ENCODE peak calls at places on chromosome 4, in seven cellular contexts. W is endothelial cell, O is cardiac muscle cell, N is uterus, V is body of pancreas, F is H9, P is NB4. J is an unnamed sample.

GRCh38 chr4:101346312-101346561 is 1.1 kb downstream of the PPP3CA start:
- DNase-seq in W (no peak), O (no peak), N (no peak), V (no peak), F (no peak), P (peak; percentile 93), J (no peak)

GRCh38 chr4:39841894-39842293 is 135.8 kb downstream of the PDS5A start:
- DNase-seq in W (no peak), O (no peak), N (no peak), V (no peak), F (no peak), P (no peak), J (no peak)

GRCh38 chr4:109979932-109980717 is 67.4 kb downstream of the EGF start:
- DNase-seq in W (no peak), O (no peak), N (no peak), V (no peak), F (no peak), P (no peak), J (no peak)

GRCh38 chr4:165383757-165384156 is 4.9 kb downstream of the CPE start:
- DNase-seq in W (no peak), O (no peak), N (no peak), V (no peak), F (no peak), P (no peak), J (no peak)

GRCh38 chr4:10031663-10032590 is 10.6 kb upstream of the SLC2A9 start:
- DNase-seq in W (no peak), O (peak; percentile 56), N (no peak), V (peak; percentile 31), F (peak; percentile 8), P (no peak), J (no peak)

GRCh38 chr4:189185810-189186432 is 754.8 kb upstream of the FRG1 start:
- DNase-seq in W (no peak), O (peak; percentile 41), N (no peak), V (no peak), F (peak; percentile 87), P (no peak), J (no peak)

GRCh38 chr4:133969202-133969873 is 232.3 kb downstream of the PABPC4L start:
- DNase-seq in W (no peak), O (peak; percentile 38), N (no peak), V (no peak), F (no peak), P (no peak), J (peak; percentile 24)

GRCh38 chr4:166174717-166175510 is 301.9 kb downstream of the TLL1 start:
- DNase-seq in W (no peak), O (no peak), N (no peak), V (no peak), F (no peak), P (peak; percentile 4), J (no peak)

GRCh38 chr4:112266823-112267222 is 18.9 kb downstream of the TIFA start:
- DNase-seq in W (no peak), O (no peak), N (no peak), V (no peak), F (no peak), P (peak; percentile 38), J (no peak)

GRCh38 chr4:115126487-115126886 is 13.1 kb upstream of the NDST4 start:
- DNase-seq in W (no peak), O (peak; percentile 39), N (no peak), V (no peak), F (no peak), P (no peak), J (no peak)

DNA sequence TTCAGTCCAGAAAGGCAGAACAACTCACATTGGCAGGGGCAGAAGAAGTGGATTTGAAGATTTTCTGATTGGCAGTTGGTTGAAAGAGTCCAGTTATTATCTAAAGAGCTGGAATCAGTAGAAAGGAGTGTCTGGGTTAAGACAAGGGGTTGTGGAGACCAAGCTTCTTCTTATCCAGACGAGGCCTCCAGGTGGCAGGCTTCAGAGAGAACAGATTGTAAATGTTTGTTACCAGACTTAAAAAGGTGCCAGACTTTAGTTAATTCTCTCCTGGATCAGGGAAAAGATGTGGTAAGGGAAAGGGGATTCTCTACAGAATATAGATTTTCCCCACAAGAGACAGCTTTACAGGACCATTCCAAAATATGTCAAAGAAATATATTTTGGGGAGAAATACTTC is 36.7 kb upstream of the TLR3 start:
- DNase-seq in W (no peak), O (peak; percentile 29), N (no peak), V (no peak), F (no peak), P (no peak), J (no peak)
- TF ChIP-seq CTCF in W (no peak), O (peak; percentile 5), N (no peak), V (peak; percentile 23), F (peak; percentile 57), P (no peak), J (no peak)

GRCh38 chr4:7625073-7625472 is 190.3 kb upstream of the PSAPL1 start:
- DNase-seq in W (no peak), O (no peak), N (no peak), V (no peak), F (no peak), P (no peak), J (no peak)
- TF ChIP-seq CTCF in W (no peak), O (no peak), N (no peak), V (no peak), F (no peak), P (no peak), J (no peak)

GRCh38 chr4:52103314-52103713 is 52.2 kb downstream of the SPATA18 start:
- DNase-seq in W (peak; percentile 26), O (peak; percentile 40), N (no peak), V (no peak), F (no peak), P (no peak), J (no peak)
- TF ChIP-seq CTCF in W (no peak), O (peak; percentile 34), N (peak; percentile 20), V (no peak), F (peak; percentile 76), P (no peak), J (no peak)

GRCh38 chr4:38654273-38654672 is 9.7 kb upstream of the KLF3 start:
- DNase-seq in W (no peak), O (no peak), N (no peak), V (no peak), F (no peak), P (peak; percentile 35), J (no peak)

GRCh38 chr4:38656111-38656510 is 7.9 kb upstream of the KLF3 start:
- DNase-seq in W (no peak), O (no peak), N (no peak), V (no peak), F (no peak), P (no peak), J (no peak)

GRCh38 chr4:38644201-38644600 is 19.8 kb upstream of the KLF3 start:
- DNase-seq in W (no peak), O (no peak), N (no peak), V (no peak), F (no peak), P (no peak), J (no peak)

GRCh38 chr4:38647096-38647819 is 16.7 kb upstream of the KLF3 start:
- DNase-seq in W (no peak), O (no peak), N (no peak), V (no peak), F (no peak), P (no peak), J (no peak)

GRCh38 chr4:38650133-38650532 is 13.9 kb upstream of the KLF3 start:
- DNase-seq in W (no peak), O (no peak), N (no peak), V (no peak), F (no peak), P (no peak), J (no peak)
- TF ChIP-seq CTCF in W (no peak), O (no peak), N (no peak), V (no peak), F (peak; percentile 37), P (no peak), J (no peak)

GRCh38 chr4:108029731-108030130 is 40.0 kb downstream of the HADH start:
- DNase-seq in W (no peak), O (no peak), N (no peak), V (no peak), F (no peak), P (no peak), J (no peak)

GRCh38 chr4:108029321-108029720 is 39.6 kb downstream of the HADH start:
- DNase-seq in W (no peak), O (no peak), N (no peak), V (no peak), F (no peak), P (no peak), J (no peak)

GRCh38 chr4:108033348-108033747 is 43.7 kb downstream of the HADH start:
- DNase-seq in W (no peak), O (peak; percentile 12), N (no peak), V (no peak), F (no peak), P (no peak), J (no peak)

GRCh38 chr4:108031427-108032083 is 41.9 kb downstream of the HADH start:
- DNase-seq in W (no peak), O (no peak), N (no peak), V (no peak), F (no peak), P (no peak), J (no peak)

GRCh38 chr4:108030332-108030731 is 40.6 kb downstream of the HADH start:
- DNase-seq in W (peak; percentile 65), O (peak; percentile 60), N (no peak), V (peak; percentile 54), F (peak; percentile 72), P (peak; percentile 48), J (peak; percentile 13)
- TF ChIP-seq CTCF in W (no peak), O (peak; percentile 66), N (peak; percentile 29), V (peak; percentile 34), F (peak; percentile 66), P (peak; percentile 16), J (no peak)

J was measured in Calu3.